ENCODE peak calls at places on chromosomes 16 and 17, in five cellular contexts. V is HFFc6, L is fibroblast of lung, C is AG10803, F is A673. Z is an unnamed sample.
A peak's percentile ranks its signal among the peaks of the same experiment; 100 is the strongest.

GRCh38 chr17:63446981-63447687 is 1.0 kb upstream of the CYB561 start:
- DNase-seq in F (no peak), C (no peak), L (no peak), V (no peak), Z (peak; percentile 60)

GRCh38 chr16:89645122-89645521 is 12.4 kb downstream of the CHMP1A start:
- DNase-seq in F (no peak), C (no peak), V (no peak), L (no peak), Z (no peak)

GRCh38 chr17:39716073-39716818 is 14.1 kb downstream of the MIEN1 start:
- DNase-seq in V (no peak), F (no peak), C (no peak), L (no peak), Z (no peak)

GRCh38 chr17:66952031-66952524 is 12.4 kb upstream of the CACNG4 start:
- DNase-seq in V (peak; percentile 32), F (peak; percentile 37), L (peak; percentile 94), C (peak; percentile 84), Z (no peak)

GRCh38 chr17:18921912-18922451 is 30.0 kb upstream of the SLC5A10 start:
- DNase-seq in F (no peak), C (no peak), V (no peak), L (peak; percentile 77), Z (peak; percentile 74)

GRCh38 chr17:5516060-5516792 is 29.9 kb downstream of the MIS12 start:
- DNase-seq in V (peak; percentile 99), C (peak; percentile 95), L (peak; percentile 99), F (no peak), Z (no peak)

GRCh38 chr17:5049314-5049819 is 14.1 kb upstream of the SLC52A1 start:
- DNase-seq in L (no peak), F (no peak), V (no peak), C (peak; percentile 27), Z (peak; percentile 69)

GRCh38 chr16:2163211-2163881 is 7.8 kb downstream of the TRAF7 start:
- DNase-seq in F (no peak), C (no peak), L (peak; percentile 24), V (no peak), Z (no peak)

GRCh38 chr17:50180593-50180992 is 14.8 kb downstream of the SGCA start:
- DNase-seq in F (no peak), C (no peak), V (no peak), L (peak; percentile 45), Z (no peak)

GRCh38 chr17:47267354-47267828 is 13.8 kb downstream of the ITGB3 start:
- DNase-seq in L (peak; percentile 98), F (no peak), C (peak; percentile 89), V (peak; percentile 90), Z (no peak)

GRCh38 chr17:3870871-3871306 is 22.0 kb downstream of the CAMKK1 start:
- DNase-seq in C (no peak), V (no peak), L (peak; percentile 43), F (peak; percentile 73), Z (no peak)

GRCh38 chr16:8686031-8686621 is 11.7 kb downstream of the ABAT start:
- DNase-seq in V (no peak), F (no peak), L (no peak), C (no peak), Z (no peak)

GRCh38 chr17:44137891-44138709 is 3.6 kb upstream of the HROB start:
- DNase-seq in L (peak; percentile 99), V (peak; percentile 99), F (peak; percentile 95), C (peak; percentile 99), Z (peak; percentile 89)

GRCh38 chr16:85988723-85989313 is 89.9 kb downstream of the IRF8 start:
- DNase-seq in F (no peak), C (no peak), L (no peak), V (no peak), Z (peak; percentile 74)

GRCh38 chr16:4290236-4290830 is 17.5 kb upstream of the TFAP4 start:
- DNase-seq in V (peak; percentile 75), L (peak; percentile 61), C (peak; percentile 92), F (no peak), Z (no peak)
- TF ChIP-seq CTCF in V (peak; percentile 62), L (peak; percentile 44), C (peak; percentile 44), F (no peak), Z (no peak)

DNA sequence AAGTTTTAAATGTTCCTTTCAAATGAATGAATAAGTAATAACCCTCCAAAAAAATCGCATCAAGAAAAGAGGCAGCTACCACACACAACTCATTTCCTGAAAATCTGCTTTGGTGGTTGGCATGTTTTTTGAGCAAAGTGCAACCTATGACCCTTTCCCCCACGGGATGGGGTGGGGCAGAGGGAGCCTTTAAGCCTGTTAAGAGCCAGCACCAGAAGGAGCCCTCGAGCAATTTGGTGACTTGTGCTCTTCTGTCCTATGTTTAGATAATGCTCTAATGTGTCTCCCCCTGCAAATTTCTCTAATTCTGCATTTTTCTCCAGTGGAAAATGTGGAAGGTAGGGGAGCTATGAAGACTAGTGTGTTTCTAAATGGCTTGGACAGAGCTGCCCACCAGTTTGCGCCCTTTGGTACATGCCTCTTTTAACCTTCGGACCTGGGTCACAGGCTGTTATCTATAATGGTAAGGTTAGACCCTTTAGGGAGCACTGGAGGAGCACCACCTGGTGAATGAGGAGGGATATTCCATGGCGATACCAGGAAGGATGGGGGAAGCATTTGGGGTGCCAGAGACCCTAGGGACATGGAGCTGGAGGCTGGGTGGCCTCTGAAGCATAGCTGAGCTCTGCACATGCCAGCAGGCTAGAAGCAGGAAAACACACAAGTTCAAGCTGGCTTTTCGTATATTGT is 1.6 kb downstream of the PYCARD start:
- DNase-seq in V (peak; percentile 39), L (no peak), F (no peak), C (no peak), Z (peak; percentile 75)
- TF ChIP-seq CTCF in V (peak; percentile 40), L (no peak), F (no peak), C (peak; percentile 20), Z (no peak)

GRCh38 chr16:51049678-51050378 is 101.2 kb downstream of the SALL1 start:
- DNase-seq in L (no peak), F (no peak), C (no peak), V (no peak), Z (no peak)
- TF ChIP-seq CTCF in L (no peak), F (peak; percentile 22), C (no peak), V (no peak), Z (no peak)

GRCh38 chr17:17495448-17496188 is 577 bp downstream of the RASD1 start:
- DNase-seq in F (peak; percentile 21), C (peak; percentile 10), V (no peak), L (peak; percentile 27), Z (peak; percentile 54)
- TF ChIP-seq CTCF in F (no peak), C (no peak), V (no peak), L (no peak), Z (no peak)

GRCh38 chr16:47852991-47853390 is 302.8 kb downstream of the ABCC12 start:
- DNase-seq in L (no peak), C (no peak), F (no peak), V (no peak), Z (no peak)

GRCh38 chr16:47855431-47855830 is 300.4 kb downstream of the ABCC12 start:
- DNase-seq in C (no peak), V (no peak), L (no peak), F (no peak), Z (no peak)

GRCh38 chr16:47851026-47851610 is 304.7 kb downstream of the ABCC12 start:
- DNase-seq in F (no peak), C (no peak), V (no peak), L (peak; percentile 10), Z (no peak)

GRCh38 chr16:47854737-47855136 is 301.1 kb downstream of the ABCC12 start:
- DNase-seq in C (no peak), L (no peak), V (no peak), F (no peak), Z (no peak)

GRCh38 chr16:47853635-47854034 is 302.2 kb downstream of the ABCC12 start:
- DNase-seq in F (no peak), L (no peak), V (no peak), C (no peak), Z (no peak)
- TF ChIP-seq CTCF in F (no peak), L (no peak), V (no peak), C (no peak), Z (no peak)

DNA sequence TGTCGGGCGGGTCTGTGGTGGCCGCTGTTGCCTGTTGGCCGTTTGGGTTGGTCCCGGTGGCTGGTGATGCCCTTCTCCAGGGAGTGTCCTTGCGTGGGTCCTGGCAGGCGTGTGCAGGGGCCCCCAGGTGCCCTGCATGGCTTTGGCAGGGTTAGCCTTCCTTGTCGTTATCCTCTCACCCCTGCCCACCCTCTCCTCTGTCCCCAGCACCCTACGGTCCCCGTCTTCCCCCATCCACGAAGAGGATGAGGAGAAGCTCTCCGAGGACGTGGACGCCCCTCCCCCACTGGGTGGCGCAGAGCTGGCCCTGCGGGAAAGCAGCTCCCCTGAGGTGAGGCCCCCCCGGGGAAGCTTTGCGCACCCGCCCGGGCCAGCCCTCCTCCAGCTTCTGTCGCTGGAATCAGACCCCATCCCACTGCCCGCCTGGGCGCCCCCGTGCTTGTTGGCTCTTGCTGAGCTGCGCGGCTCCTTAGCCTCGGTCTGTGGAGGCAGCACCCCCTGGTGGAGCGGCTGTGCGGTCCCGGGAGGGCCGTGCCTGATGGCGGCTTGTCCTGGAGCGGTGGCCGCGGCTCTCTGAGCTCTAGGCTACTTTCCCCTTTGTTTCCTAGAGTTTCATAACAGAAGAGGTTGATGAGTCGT is 10.6 kb upstream of the NUDT16L1 start:
- DNase-seq in L (peak; percentile 27), C (no peak), V (no peak), F (peak; percentile 35), Z (peak; percentile 64)
- TF ChIP-seq CTCF in L (peak; percentile 51), C (no peak), V (peak; percentile 62), F (peak; percentile 47), Z (peak; percentile 31)

DNA sequence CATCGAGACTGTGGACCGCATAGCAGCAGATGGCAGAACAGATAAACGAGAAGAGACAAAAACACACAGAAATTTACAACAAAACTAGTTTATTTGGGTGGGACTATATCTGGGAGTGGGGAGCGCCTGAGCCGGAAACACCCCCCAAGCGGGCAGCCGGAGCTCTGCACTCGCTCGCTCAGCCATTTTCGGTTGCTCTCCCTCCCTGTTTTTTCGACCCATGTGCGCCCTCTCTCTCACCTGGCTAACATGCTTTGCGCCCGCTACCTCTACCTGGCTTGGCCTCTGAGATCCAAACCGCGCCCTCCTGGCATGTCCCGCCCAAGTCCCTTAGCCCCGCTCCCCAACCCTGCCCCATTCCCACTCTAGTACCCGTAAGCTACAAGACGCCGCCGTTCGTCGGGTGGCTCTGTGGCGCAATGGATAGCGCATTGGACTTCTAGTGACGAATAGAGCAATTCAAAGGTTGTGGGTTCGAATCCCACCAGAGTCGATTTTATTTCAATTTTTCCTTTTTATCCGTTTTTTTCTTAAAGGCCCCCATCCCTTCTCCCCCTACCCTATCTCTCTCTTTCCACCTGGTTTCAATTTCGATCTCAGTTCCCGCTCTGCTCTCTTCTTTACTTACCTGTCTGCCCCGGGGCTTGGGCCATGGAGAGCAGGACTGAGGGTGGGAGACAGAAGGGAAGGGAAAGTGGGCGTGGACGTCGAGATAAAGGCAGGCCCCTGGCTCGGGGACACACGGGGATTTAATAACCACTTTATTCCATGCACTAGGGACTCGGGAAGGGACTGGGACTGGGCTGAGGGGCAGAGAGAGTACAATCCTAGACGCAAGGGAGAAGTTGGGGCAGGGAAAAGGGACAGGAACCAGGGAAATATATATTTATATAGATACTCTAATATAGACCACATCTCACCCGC is 2.5 kb upstream of the ALOXE3 start:
- DNase-seq in V (peak; percentile 66), F (peak; percentile 91), C (peak; percentile 69), L (no peak), Z (peak; percentile 86)
- TF ChIP-seq CTCF in V (peak; percentile 76), F (peak; percentile 42), C (peak; percentile 53), L (peak; percentile 39), Z (peak; percentile 58)